ENCODE peak calls at places on chromosomes 1 and 21, in five cellular contexts. H is fibroblast of lung, R is endodermal cell, J is AG09309, N is fibroblast of the aortic adventitia. B is an unnamed sample.

GRCh38 chr1:17696417-17697301 is 58.5 kb upstream of the ACTL8 start:
- DNase-seq in R (peak; percentile 86), H (peak; percentile 70), N (peak; percentile 79), J (peak; percentile 24), B (peak; percentile 52)

GRCh38 chr1:206050655-206051235 is 2.2 kb upstream of the RHEX start:
- DNase-seq in H (peak; percentile 18), N (no peak), J (no peak), R (no peak), B (no peak)

GRCh38 chr1:177490786-177491185 is 320.0 kb downstream of the BRINP2 start:
- DNase-seq in N (no peak), J (no peak), R (no peak), H (no peak), B (no peak)

GRCh38 chr1:244349581-244350001 is 102.1 kb downstream of the ADSS2 start:
- DNase-seq in J (no peak), N (peak; percentile 52), H (peak; percentile 55), R (peak; percentile 36), B (no peak)

GRCh38 chr1:108692724-108693655 is 880 bp downstream of the PRPF38B start:
- DNase-seq in R (no peak), H (peak; percentile 74), N (peak; percentile 78), J (peak; percentile 18), B (peak; percentile 8)

GRCh38 chr1:114369930-114370329 is 141.1 kb downstream of the TRIM33 start:
- DNase-seq in J (no peak), H (no peak), N (peak; percentile 12), R (no peak), B (no peak)

GRCh38 chr1:199691540-199691939 is 336.0 kb upstream of the NR5A2 start:
- DNase-seq in H (peak; percentile 92), R (no peak), N (peak; percentile 67), J (peak; percentile 90), B (no peak)

GRCh38 chr1:236795757-236796719 is 946 bp downstream of the MTR start:
- DNase-seq in J (peak; percentile 14), H (peak; percentile 61), N (peak; percentile 60), R (peak; percentile 47), B (no peak)

GRCh38 chr1:108142773-108143394 is 57.3 kb downstream of the SLC25A24 start:
- DNase-seq in H (peak; percentile 47), R (no peak), J (no peak), N (peak; percentile 45), B (no peak)

GRCh38 chr1:208510192-208510952 is 266.2 kb upstream of the PLXNA2 start:
- DNase-seq in J (peak; percentile 79), R (no peak), H (peak; percentile 59), N (no peak), B (no peak)

GRCh38 chr1:202671388-202671787 is 38.9 kb downstream of the SYT2 start:
- DNase-seq in H (no peak), N (peak; percentile 20), R (no peak), J (no peak), B (no peak)

GRCh38 chr1:20530261-20530660 is 22.1 kb upstream of the FAM43B start:
- DNase-seq in N (no peak), H (no peak), J (no peak), R (no peak), B (no peak)

GRCh38 chr1:173093721-173094450 is 43.1 kb upstream of the TNFSF18 start:
- DNase-seq in R (no peak), J (no peak), N (peak; percentile 10), H (peak; percentile 39), B (no peak)

GRCh38 chr1:11784993-11785769 is 20.6 kb downstream of the MTHFR start:
- DNase-seq in J (no peak), R (peak; percentile 95), N (peak; percentile 54), H (peak; percentile 44), B (no peak)
- H3K4me3 ChIP-seq in J (no peak overlapping the region), R (no peak overlapping the region), N (peak overlapping the region; percentile 25), H (peak overlapping the region; percentile 37), B (peak overlapping the region; percentile 36)

DNA sequence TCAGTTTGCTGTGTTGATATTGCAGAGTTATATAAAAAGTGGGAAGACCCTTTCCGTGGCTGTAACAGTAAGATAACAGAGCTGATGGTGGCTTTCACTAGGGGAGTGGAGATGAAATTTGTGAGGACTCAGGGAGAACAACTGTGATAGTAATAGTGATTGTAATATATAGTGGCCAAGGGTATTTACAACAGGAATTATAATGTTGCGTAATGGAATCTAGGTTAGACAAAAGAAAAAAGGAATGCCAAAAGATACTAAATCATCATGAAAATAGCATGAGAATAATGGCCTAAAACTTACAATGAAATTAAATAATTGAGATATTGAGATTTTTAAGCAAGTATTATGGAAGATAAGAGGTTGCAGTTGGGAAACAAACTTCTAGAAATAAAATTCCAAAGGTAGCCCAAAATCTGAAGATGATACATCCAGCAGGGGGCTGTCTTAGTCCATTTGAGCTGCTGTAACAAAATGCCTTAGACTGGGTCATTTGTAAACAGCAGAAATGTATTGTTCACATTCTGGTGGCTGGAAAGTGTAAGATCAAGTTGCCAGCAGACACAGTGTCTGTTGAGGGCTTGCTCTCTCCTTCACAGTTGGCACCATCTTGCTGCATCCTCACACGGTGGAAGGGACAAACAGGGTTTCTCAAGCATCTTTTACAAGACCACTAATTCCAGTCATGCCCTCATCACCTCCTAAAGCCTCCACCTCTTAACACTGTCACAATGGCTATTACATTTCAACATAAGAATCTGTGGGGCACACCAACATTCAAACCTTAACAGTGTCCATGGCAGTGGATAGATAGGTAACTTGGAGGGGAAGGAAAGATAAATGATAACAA is 711.2 kb downstream of the MRPL39 start:
- DNase-seq in R (peak; percentile 47), N (peak; percentile 10), J (no peak), H (peak; percentile 42), B (no peak)
- TF ChIP-seq CTCF in R (peak; percentile 70), N (no peak), J (no peak), H (peak; percentile 52), B (peak; percentile 61)

GRCh38 chr1:187894349-187894748 is 1065.6 kb downstream of the PLA2G4A start:
- DNase-seq in H (no peak), N (no peak), J (no peak), R (no peak), B (no peak)
- H3K4me3 ChIP-seq in H (no peak overlapping the region), N (no peak overlapping the region), J (no peak overlapping the region), R (no peak overlapping the region), B (no peak overlapping the region)

GRCh38 chr1:85240174-85240601 is 19.3 kb downstream of the C1orf52 start:
- DNase-seq in N (peak; percentile 62), J (no peak), R (peak; percentile 78), H (peak; percentile 44), B (no peak)
- TF ChIP-seq CTCF in N (peak; percentile 18), J (peak; percentile 40), R (peak; percentile 57), H (no peak), B (no peak)